ENCODE peak calls at places on chromosomes 13 and 19, in six cellular contexts. G is K562, O is A549, D is endothelial cell of umbilical vein, C is HepG2, Y is GM12878. P is an unnamed sample.

GRCh38 chr19:434152-434960 is 25.4 kb upstream of the C2CD4C start:
- DNase-seq in G (no peak), O (no peak), D (no peak), C (no peak), Y (no peak), P (no peak)

GRCh38 chr19:57675881-57676280 is 5.9 kb upstream of the ZNF551 start:
- DNase-seq in G (no peak), O (no peak), D (no peak), C (no peak), Y (no peak), P (peak; percentile 51)

GRCh38 chr13:45119469-45119989 is 781 bp upstream of the GTF2F2 start:
- DNase-seq in G (peak; percentile 10), O (no peak), D (no peak), C (no peak), Y (peak; percentile 26), P (peak; percentile 61)

GRCh38 chr13:73220966-73221720 is 162.3 kb downstream of the KLF5 start:
- DNase-seq in G (no peak), O (no peak), D (no peak), C (no peak), Y (no peak), P (peak; percentile 53)

GRCh38 chr19:58097349-58097748 is 682 bp downstream of the ZSCAN18 start:
- DNase-seq in G (no peak), O (no peak), D (no peak), C (no peak), Y (no peak), P (no peak)

GRCh38 chr19:662207-662961 is 630 bp downstream of the RNF126 start:
- DNase-seq in G (peak; percentile 71), O (no peak), D (peak; percentile 36), C (peak; percentile 52), Y (no peak), P (peak; percentile 63)

GRCh38 chr19:18304496-18305312 is 18.2 kb downstream of the LSM4 start:
- DNase-seq in G (peak; percentile 92), O (no peak), D (peak; percentile 83), C (peak; percentile 80), Y (no peak), P (peak; percentile 91)

GRCh38 chr13:90402613-90403012 is 944.9 kb upstream of the MIR17HG start:
- DNase-seq in G (no peak), O (no peak), D (no peak), C (no peak), Y (no peak), P (no peak)

GRCh38 chr13:101455863-101456262 is 3.4 kb downstream of the ITGBL1 start:
- DNase-seq in G (no peak), O (peak; percentile 59), D (peak; percentile 69), C (no peak), Y (no peak), P (no peak)

GRCh38 chr19:29609636-29610035 is 3.6 kb downstream of the POP4 start:
- DNase-seq in G (no peak), O (no peak), D (no peak), C (no peak), Y (no peak), P (no peak)

GRCh38 chr13:77519808-77520207 is 15.7 kb upstream of the SCEL start:
- DNase-seq in G (no peak), O (no peak), D (peak; percentile 50), C (no peak), Y (no peak), P (no peak)

GRCh38 chr19:29671393-29672076 is 6.3 kb downstream of the PLEKHF1 start:
- DNase-seq in G (peak; percentile 63), O (no peak), D (peak; percentile 4), C (peak; percentile 76), Y (peak; percentile 88), P (peak; percentile 27)

GRCh38 chr19:47158879-47159509 is 28.4 kb downstream of the SAE1 start:
- DNase-seq in G (no peak), O (no peak), D (peak; percentile 71), C (no peak), Y (no peak), P (no peak)

GRCh38 chr19:16400911-16401675 is 70.7 kb downstream of the EPS15L1 start:
- DNase-seq in G (no peak), O (no peak), D (no peak), C (no peak), Y (no peak), P (no peak)

GRCh38 chr19:15129856-15130580 is 22.8 kb downstream of the SYDE1 start:
- DNase-seq in G (no peak), O (no peak), D (no peak), C (no peak), Y (no peak), P (no peak)

GRCh38 chr13:113448885-113449692 is 4.2 kb downstream of the ADPRHL1 start:
- DNase-seq in G (peak; percentile 74), O (peak; percentile 44), D (no peak), C (peak; percentile 91), Y (peak; percentile 4), P (peak; percentile 95)

GRCh38 chr19:19062454-19063182 is 1.2 kb upstream of the SLC25A42 start:
- DNase-seq in G (peak; percentile 58), O (peak; percentile 7), D (peak; percentile 22), C (peak; percentile 30), Y (no peak), P (peak; percentile 69)

GRCh38 chr19:17215125-17215971 is at the start of gene USE1:
- DNase-seq in G (peak; percentile 96), O (peak; percentile 76), D (peak; percentile 78), C (peak; percentile 86), Y (peak; percentile 63), P (peak; percentile 94)

GRCh38 chr19:54556194-54556593 is 17.4 kb upstream of the LILRA2 start:
- DNase-seq in G (no peak), O (no peak), D (no peak), C (no peak), Y (no peak), P (no peak)

GRCh38 chr13:77872995-77873394 is 45.6 kb downstream of the EDNRB start:
- DNase-seq in G (no peak), O (no peak), D (no peak), C (no peak), Y (no peak), P (no peak)

GRCh38 chr13:110183925-110184324 is 123.0 kb downstream of the COL4A1 start:
- DNase-seq in G (no peak), O (no peak), D (no peak), C (no peak), Y (no peak), P (no peak)
- TF ChIP-seq MAX in G (no peak), O (no peak), D (no peak), C (no peak), Y (no peak), P (no peak)

DNA sequence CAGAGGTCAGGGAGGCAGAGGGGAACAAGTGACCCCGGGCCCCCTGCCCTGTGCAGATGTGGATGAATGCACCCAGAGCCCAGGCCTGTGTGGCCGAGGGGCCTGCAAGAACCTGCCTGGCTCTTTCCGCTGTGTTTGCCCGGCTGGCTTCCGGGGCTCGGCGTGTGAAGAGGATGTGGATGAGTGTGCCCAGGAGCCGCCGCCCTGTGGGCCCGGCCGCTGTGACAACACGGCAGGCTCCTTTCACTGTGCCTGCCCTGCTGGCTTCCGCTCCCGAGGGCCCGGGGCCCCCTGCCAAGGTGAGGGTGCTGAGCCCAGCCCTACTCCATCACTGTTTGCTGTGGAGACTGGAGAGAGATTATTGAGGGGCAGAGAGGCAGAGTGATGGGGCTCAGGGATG is 9.9 kb downstream of the LTBP4 start:
- DNase-seq in G (no peak), O (no peak), D (no peak), C (no peak), Y (no peak), P (no peak)
- TF ChIP-seq MYC in G (no peak), O (no peak), D (no peak), C (no peak), Y (no peak), P (no peak)

DNA sequence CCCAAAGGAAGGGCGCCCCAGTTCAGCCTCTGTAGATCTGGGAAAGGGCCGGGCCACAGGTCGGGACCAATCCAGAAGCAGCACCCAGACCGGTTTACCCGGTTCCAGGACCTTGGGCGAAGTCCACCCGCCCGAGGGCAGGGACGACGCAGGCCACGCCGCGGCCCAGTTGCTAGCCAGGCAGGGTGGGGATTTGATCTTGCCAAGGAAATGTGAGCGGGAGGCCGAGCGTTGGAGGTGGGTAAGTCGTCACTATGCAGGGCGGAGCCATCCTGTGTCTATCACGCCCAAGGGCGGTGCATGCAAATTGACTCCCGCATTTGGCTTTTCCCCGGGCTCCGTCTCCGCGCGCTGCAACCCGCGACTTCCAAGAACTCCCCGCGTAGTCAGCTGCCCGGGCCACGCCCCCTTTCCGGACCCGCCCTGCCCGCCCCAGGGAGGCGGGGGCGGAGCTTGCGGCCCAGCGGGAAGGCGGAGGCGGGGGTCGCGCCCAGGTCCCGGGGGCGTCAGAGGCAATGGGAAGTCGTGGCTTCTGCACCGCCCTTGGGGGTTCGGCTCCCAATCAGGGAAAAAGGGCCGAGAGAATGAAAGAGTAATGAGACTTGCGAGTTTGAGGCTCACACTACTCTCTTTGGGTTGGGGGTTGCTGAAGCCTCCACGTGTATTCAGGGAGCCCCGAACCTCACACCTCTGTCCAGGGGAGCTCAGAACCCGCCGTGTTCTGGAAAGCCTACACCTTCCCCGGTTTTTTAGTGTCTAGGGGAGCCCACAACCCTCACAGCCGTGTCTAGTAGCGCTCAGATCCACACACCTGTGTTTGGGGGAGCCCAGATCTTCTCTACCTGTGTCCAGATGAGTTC is 12.8 kb downstream of the IER2 start:
- DNase-seq in G (peak; percentile 94), O (no peak), D (peak; percentile 97), C (peak; percentile 98), Y (peak; percentile 80), P (peak; percentile 96)
- TF ChIP-seq MAX in G (peak; percentile 63), O (peak; percentile 77), D (no peak), C (peak; percentile 65), Y (no peak), P (peak; percentile 9)

DNA sequence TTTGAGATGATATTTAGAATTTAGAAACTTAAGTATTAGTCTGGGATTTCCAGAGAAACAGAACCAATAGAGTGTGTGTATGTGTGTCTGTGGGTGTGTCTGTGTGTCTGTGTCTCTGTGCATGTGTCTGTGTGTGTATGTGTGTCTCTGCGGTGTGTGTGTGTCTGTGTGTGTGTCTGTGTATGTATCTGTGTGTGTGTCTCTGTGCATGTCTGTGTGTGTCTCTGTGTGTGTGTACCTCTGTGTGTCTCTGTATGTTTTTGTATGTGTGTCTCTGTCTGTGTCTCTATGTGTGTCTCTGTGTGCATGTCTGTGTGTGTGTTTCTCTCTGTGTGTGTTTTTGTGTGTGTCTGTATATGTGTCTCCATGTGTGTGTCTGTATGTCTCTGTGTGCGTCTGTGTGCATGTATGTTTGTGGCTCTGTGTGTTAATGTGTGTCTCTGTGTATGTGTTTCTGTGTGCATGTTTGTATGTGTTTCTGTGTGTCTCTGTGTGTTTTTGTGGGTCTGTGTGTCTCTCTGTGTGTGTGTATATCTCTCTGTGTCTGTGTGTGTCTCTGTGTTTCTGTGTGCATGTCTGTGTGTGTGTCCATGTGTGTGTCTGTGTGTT is 22.0 kb downstream of the GPR42 start:
- DNase-seq in G (no peak), O (no peak), D (no peak), C (no peak), Y (no peak), P (no peak)
- TF ChIP-seq MYC in G (no peak), O (no peak), D (no peak), C (no peak), Y (no peak), P (no peak)

P was measured in NB4.